ENCODE peak calls at places on chromosomes 3 and 15, in five cellular contexts. W is fibroblast of lung, H is kidney, S is GM20000, N is breast epithelium. K is an unnamed sample.

GRCh38 chr3:35064761-35065160 is 574.6 kb upstream of the ARPP21 start:
- DNase-seq in W (no peak), H (no peak), S (no peak), N (no peak), K (no peak)

GRCh38 chr3:11845661-11846060 is 1.0 kb downstream of the TAMM41 start:
- DNase-seq in W (no peak), H (no peak), S (peak; percentile 19), N (no peak), K (peak; percentile 34)

GRCh38 chr3:60065227-60065868 is 1015.5 kb upstream of the CFAP20DC start:
- DNase-seq in W (no peak), H (no peak), S (no peak), N (no peak), K (no peak)

GRCh38 chr3:177336841-177337430 is 139.7 kb upstream of the TBL1XR1 start:
- DNase-seq in W (peak; percentile 20), H (no peak), S (no peak), N (no peak), K (no peak)

GRCh38 chr3:192834428-192834827 is 83.2 kb downstream of the MB21D2 start:
- DNase-seq in W (no peak), H (no peak), S (no peak), N (no peak), K (no peak)

GRCh38 chr15:26889298-26889898 is 22.5 kb downstream of the GABRA5 start:
- DNase-seq in W (peak; percentile 81), H (no peak), S (peak; percentile 65), N (peak; percentile 30), K (peak; percentile 57)

GRCh38 chr3:15629860-15630597 is 28.5 kb downstream of the BTD start:
- DNase-seq in W (peak; percentile 89), H (no peak), S (peak; percentile 72), N (peak; percentile 39), K (peak; percentile 82)

GRCh38 chr3:196193037-196193737 is 18.0 kb downstream of the ZDHHC19 start:
- DNase-seq in W (no peak), H (peak; percentile 65), S (no peak), N (no peak), K (no peak)

GRCh38 chr3:149426325-149426724 is 48.2 kb upstream of the TM4SF4 start:
- DNase-seq in W (no peak), H (no peak), S (no peak), N (no peak), K (no peak)

GRCh38 chr3:63051920-63052319 is 176.7 kb upstream of the CADPS start:
- DNase-seq in W (no peak), H (no peak), S (no peak), N (no peak), K (no peak)

GRCh38 chr15:79065744-79066376 is 24.7 kb downstream of the RASGRF1 start:
- DNase-seq in W (no peak), H (no peak), S (no peak), N (no peak), K (no peak)

GRCh38 chr3:194680888-194681615 is 4.6 kb upstream of the FAM43A start:
- DNase-seq in W (no peak), H (no peak), S (no peak), N (no peak), K (no peak)

GRCh38 chr3:123198352-123198751 is 3.4 kb upstream of the SEC22A start:
- DNase-seq in W (no peak), H (no peak), S (no peak), N (no peak), K (no peak)

GRCh38 chr3:123193448-123194101 is 8.2 kb upstream of the SEC22A start:
- DNase-seq in W (no peak), H (no peak), S (no peak), N (no peak), K (no peak)

DNA sequence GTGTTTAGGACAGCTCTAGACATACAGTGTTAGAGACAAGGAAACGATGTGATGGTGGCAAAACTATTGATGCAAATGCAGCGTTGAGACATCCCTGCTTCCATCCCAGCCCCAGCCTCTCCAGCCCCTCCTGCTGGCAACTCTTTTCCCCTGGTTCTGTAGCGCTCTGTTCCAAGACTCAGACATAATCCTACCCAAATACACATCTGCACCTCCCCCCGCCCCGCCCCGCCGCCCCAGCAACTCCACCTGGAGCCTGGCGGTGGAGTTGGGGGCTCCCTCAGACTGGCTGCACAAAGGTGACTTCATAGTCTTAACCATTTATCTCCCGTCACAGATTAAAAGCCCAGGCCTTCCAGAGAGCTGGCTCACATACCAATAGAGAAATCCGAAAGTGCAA is 7.2 kb upstream of the SEC22A start:
- DNase-seq in W (peak; percentile 23), H (no peak), S (no peak), N (no peak), K (no peak)
- TF ChIP-seq CTCF in W (peak; percentile 47), H (peak; percentile 37), S (no peak), N (no peak), K (no peak)

GRCh38 chr15:80856400-80856799 is 77.2 kb downstream of the CEMIP start:
- DNase-seq in W (no peak), H (no peak), S (no peak), N (no peak), K (no peak)
- TF ChIP-seq CTCF in W (peak; percentile 23), H (no peak), S (no peak), N (no peak), K (no peak)

GRCh38 chr15:29821416-29822099 is 710 bp downstream of the TJP1 start:
- DNase-seq in W (peak; percentile 79), H (peak; percentile 93), S (peak; percentile 62), N (peak; percentile 70), K (peak; percentile 45)
- TF ChIP-seq CTCF in W (peak; percentile 7), H (peak; percentile 17), S (no peak), N (no peak), K (no peak)

DNA sequence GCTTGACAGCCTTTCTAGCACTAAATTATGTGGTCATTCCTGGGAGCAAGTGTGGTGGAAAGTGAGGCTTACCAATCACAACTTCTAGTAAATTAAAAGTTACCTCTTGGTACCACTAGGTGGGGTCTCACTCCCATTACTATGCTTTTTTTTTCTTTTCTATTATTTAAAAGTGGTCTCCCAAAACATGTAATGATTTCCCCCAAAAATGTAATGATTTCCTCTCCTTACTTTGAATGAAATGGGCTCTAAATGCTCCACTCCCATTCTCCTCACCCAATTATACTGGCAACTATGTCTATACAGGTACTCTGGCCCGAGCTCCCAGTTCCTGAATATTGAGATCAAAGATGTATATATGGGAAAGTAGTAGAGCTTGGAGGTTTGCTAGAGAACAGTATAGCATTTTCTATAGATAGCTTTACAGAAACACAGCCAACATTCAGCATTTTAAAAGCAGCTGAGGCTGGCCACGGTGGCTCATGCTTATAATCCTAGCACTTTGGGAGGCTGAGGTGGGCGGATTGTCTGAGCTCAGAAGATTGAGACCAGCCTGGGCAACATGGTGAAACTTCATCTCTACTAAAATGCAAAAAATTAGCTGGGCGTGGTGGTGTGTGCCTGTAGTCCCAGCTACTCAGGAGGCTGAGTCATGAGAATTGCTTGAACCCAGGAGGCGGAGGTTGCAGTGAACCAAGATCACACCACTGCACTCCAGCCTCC is 70.9 kb downstream of the DCUN1D1 start:
- DNase-seq in W (peak; percentile 39), H (no peak), S (peak; percentile 22), N (no peak), K (peak; percentile 26)
- TF ChIP-seq CTCF in W (peak; percentile 39), H (peak; percentile 31), S (no peak), N (no peak), K (no peak)

GRCh38 chr15:62560943-62561571 is 396.0 kb upstream of the C2CD4B start:
- DNase-seq in W (no peak), H (no peak), S (no peak), N (no peak), K (no peak)
- TF ChIP-seq CTCF in W (no peak), H (no peak), S (no peak), N (no peak), K (no peak)

DNA sequence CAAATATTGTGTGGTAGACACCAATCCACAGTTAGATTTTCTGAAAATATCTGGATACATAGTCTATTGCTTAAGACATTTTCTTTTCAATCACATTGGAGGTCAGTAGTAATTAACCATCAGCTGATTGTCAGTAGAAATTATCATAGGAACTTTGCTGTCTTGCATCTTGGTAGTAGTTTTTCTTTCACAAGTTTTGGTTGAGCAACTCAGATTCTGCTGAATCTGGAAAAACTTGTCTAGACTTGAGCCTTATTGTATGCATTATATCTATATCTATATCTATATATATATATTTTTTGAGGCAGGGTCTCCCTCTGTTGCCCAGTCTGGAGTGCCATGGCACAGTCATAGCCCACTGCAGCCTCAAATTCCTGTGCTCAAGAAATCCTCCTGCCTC is 4.0 kb downstream of the RAB11A start:
- DNase-seq in W (no peak), H (no peak), S (no peak), N (no peak), K (no peak)
- TF ChIP-seq CTCF in W (no peak), H (no peak), S (no peak), N (no peak), K (no peak)

GRCh38 chr3:159779883-159780282 is 208.8 kb upstream of the IL12A start:
- DNase-seq in W (no peak), H (no peak), S (no peak), N (no peak), K (no peak)

GRCh38 chr3:159785276-159785675 is 203.4 kb upstream of the IL12A start:
- DNase-seq in W (peak; percentile 67), H (no peak), S (no peak), N (no peak), K (no peak)

GRCh38 chr3:159782724-159783421 is 205.8 kb upstream of the IL12A start:
- DNase-seq in W (no peak), H (no peak), S (no peak), N (no peak), K (no peak)

GRCh38 chr3:159783780-159784747 is 204.6 kb upstream of the IL12A start:
- DNase-seq in W (no peak), H (no peak), S (no peak), N (peak; percentile 59), K (no peak)

DNA sequence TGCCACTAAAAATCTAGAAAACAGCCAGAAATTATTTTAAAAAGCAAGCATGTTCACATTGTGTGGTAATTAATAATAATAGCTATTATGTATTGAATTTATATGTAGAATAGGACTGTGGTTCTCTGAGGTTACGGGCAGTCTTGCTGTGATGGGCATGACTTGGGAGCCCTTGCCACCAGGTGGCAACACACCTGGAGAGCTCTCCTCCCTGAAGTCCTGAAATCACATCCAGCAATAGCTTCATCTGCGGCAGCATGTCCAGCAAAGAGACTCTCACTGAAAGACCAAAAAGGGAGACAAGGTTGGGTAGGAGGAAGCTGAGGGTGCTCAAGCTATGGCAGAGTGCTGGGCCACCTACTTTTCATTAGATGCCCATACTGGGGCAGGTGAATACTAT is 206.8 kb upstream of the IL12A start:
- DNase-seq in W (no peak), H (no peak), S (no peak), N (no peak), K (no peak)
- TF ChIP-seq CTCF in W (no peak), H (peak; percentile 15), S (no peak), N (no peak), K (no peak)